ENCODE peak calls at places on chromosome 3, in eight cellular contexts. One of them, this sample, is unnamed.

GRCh38 chr3:142987707-142988106 is 13.7 kb upstream of the U2SURP start:
- DNase-seq in GM12878: no peak
- DNase-seq in HCT116: no peak
- DNase-seq in HepG2: no peak
- DNase-seq in SK-N-SH: no peak
- DNase-seq in H1: no peak
- DNase-seq in GM23338: peak; percentile 36
- DNase-seq in K562: no peak
- DNase-seq in this sample: no peak

GRCh38 chr3:46401579-46401978 is 5.3 kb downstream of the CCR5AS start:
- DNase-seq in GM12878: no peak
- DNase-seq in HCT116: no peak
- DNase-seq in HepG2: no peak
- DNase-seq in SK-N-SH: no peak
- DNase-seq in H1: no peak
- DNase-seq in GM23338: no peak
- DNase-seq in K562: no peak
- DNase-seq in this sample: no peak

GRCh38 chr3:37823189-37823588 is 38.5 kb upstream of the CTDSPL start:
- DNase-seq in GM12878: no peak
- DNase-seq in HCT116: no peak
- DNase-seq in HepG2: no peak
- DNase-seq in SK-N-SH: no peak
- DNase-seq in H1: no peak
- DNase-seq in GM23338: no peak
- DNase-seq in K562: no peak
- DNase-seq in this sample: no peak

GRCh38 chr3:8709801-8710524 is 23.6 kb upstream of the CAV3 start:
- DNase-seq in GM12878: no peak
- DNase-seq in HCT116: no peak
- DNase-seq in HepG2: peak; percentile 10
- DNase-seq in SK-N-SH: no peak
- DNase-seq in H1: no peak
- DNase-seq in GM23338: no peak
- DNase-seq in K562: no peak
- DNase-seq in this sample: no peak

GRCh38 chr3:54968546-54969172 is 40.8 kb upstream of the LRTM1 start:
- DNase-seq in GM12878: no peak
- DNase-seq in HCT116: no peak
- DNase-seq in HepG2: no peak
- DNase-seq in SK-N-SH: no peak
- DNase-seq in H1: no peak
- DNase-seq in GM23338: no peak
- DNase-seq in K562: no peak
- DNase-seq in this sample: no peak

GRCh38 chr3:123716421-123716820 is 131.6 kb upstream of the HACD2 start:
- DNase-seq in GM12878: no peak
- DNase-seq in HCT116: no peak
- DNase-seq in HepG2: no peak
- DNase-seq in SK-N-SH: no peak
- DNase-seq in H1: no peak
- DNase-seq in GM23338: no peak
- DNase-seq in K562: no peak
- DNase-seq in this sample: no peak

GRCh38 chr3:138845071-138845685 is 10.4 kb upstream of the PIK3CB start:
- DNase-seq in GM12878: no peak
- DNase-seq in HCT116: no peak
- DNase-seq in HepG2: no peak
- DNase-seq in SK-N-SH: no peak
- DNase-seq in H1: no peak
- DNase-seq in GM23338: peak; percentile 77
- DNase-seq in K562: no peak
- DNase-seq in this sample: peak; percentile 46

GRCh38 chr3:53171827-53172505 is 11.0 kb downstream of the PRKCD start:
- DNase-seq in GM12878: no peak
- DNase-seq in HCT116: no peak
- DNase-seq in HepG2: no peak
- DNase-seq in SK-N-SH: no peak
- DNase-seq in H1: no peak
- DNase-seq in GM23338: peak; percentile 55
- DNase-seq in K562: no peak
- DNase-seq in this sample: no peak

GRCh38 chr3:139123377-139124095 is 78.8 kb upstream of the PRR23C start:
- DNase-seq in GM12878: no peak
- DNase-seq in HCT116: no peak
- DNase-seq in HepG2: no peak
- DNase-seq in SK-N-SH: no peak
- DNase-seq in H1: peak; percentile 35
- DNase-seq in GM23338: no peak
- DNase-seq in K562: no peak
- DNase-seq in this sample: no peak

GRCh38 chr3:171066216-171066615 is 39.7 kb upstream of the SLC2A2 start:
- DNase-seq in GM12878: no peak
- DNase-seq in HCT116: no peak
- DNase-seq in HepG2: no peak
- DNase-seq in SK-N-SH: no peak
- DNase-seq in H1: no peak
- DNase-seq in GM23338: no peak
- DNase-seq in K562: no peak
- DNase-seq in this sample: no peak

GRCh38 chr3:120227710-120228347 is 57.2 kb downstream of the GPR156 start:
- DNase-seq in GM12878: no peak
- DNase-seq in HCT116: no peak
- DNase-seq in HepG2: no peak
- DNase-seq in SK-N-SH: no peak
- DNase-seq in H1: no peak
- DNase-seq in GM23338: peak; percentile 25
- DNase-seq in K562: no peak
- DNase-seq in this sample: no peak

GRCh38 chr3:141410408-141410807 is 42.1 kb downstream of the ZBTB38 start:
- DNase-seq in GM12878: no peak
- DNase-seq in HCT116: no peak
- DNase-seq in HepG2: no peak
- DNase-seq in SK-N-SH: no peak
- DNase-seq in H1: no peak
- DNase-seq in GM23338: no peak
- DNase-seq in K562: peak; percentile 50
- DNase-seq in this sample: no peak

GRCh38 chr3:169008772-169009358 is 654.6 kb downstream of the MECOM start:
- DNase-seq in GM12878: no peak
- DNase-seq in HCT116: no peak
- DNase-seq in HepG2: no peak
- DNase-seq in SK-N-SH: no peak
- DNase-seq in H1: no peak
- DNase-seq in GM23338: peak; percentile 34
- DNase-seq in K562: no peak
- DNase-seq in this sample: no peak

GRCh38 chr3:51269466-51269865 is 115.6 kb upstream of the MANF start:
- DNase-seq in GM12878: no peak
- DNase-seq in HCT116: no peak
- DNase-seq in HepG2: no peak
- DNase-seq in SK-N-SH: no peak
- DNase-seq in H1: no peak
- DNase-seq in GM23338: no peak
- DNase-seq in K562: no peak
- DNase-seq in this sample: no peak

GRCh38 chr3:42166662-42167300 is 75.6 kb downstream of the TRAK1 start:
- DNase-seq in GM12878: no peak
- DNase-seq in HCT116: no peak
- DNase-seq in HepG2: no peak
- DNase-seq in SK-N-SH: peak; percentile 54
- DNase-seq in H1: no peak
- DNase-seq in GM23338: no peak
- DNase-seq in K562: peak; percentile 21
- DNase-seq in this sample: no peak

GRCh38 chr3:153555919-153556318 is 393.9 kb downstream of the RAP2B start:
- DNase-seq in GM12878: no peak
- DNase-seq in HCT116: no peak
- DNase-seq in HepG2: no peak
- DNase-seq in SK-N-SH: no peak
- DNase-seq in H1: no peak
- DNase-seq in GM23338: no peak
- DNase-seq in K562: no peak
- DNase-seq in this sample: no peak
- H4K20me1 ChIP-seq in GM12878: no peaks in the 10 kb centered on the region
- H4K20me1 ChIP-seq in HCT116: no peaks in the 10 kb centered on the region
- H4K20me1 ChIP-seq in HepG2: no peaks in the 10 kb centered on the region
- H4K20me1 ChIP-seq in SK-N-SH: no peaks in the 10 kb centered on the region
- H4K20me1 ChIP-seq in H1: no peaks in the 10 kb centered on the region
- H4K20me1 ChIP-seq in GM23338: no peaks in the 10 kb centered on the region
- H4K20me1 ChIP-seq in K562: no peaks in the 10 kb centered on the region
- H4K20me1 ChIP-seq in this sample: no peaks in the 10 kb centered on the region

GRCh38 chr3:198079771-198080520 is 119.9 kb downstream of the LMLN start:
- DNase-seq in GM12878: no peak
- DNase-seq in HCT116: peak; percentile 50
- DNase-seq in HepG2: no peak
- DNase-seq in SK-N-SH: no peak
- DNase-seq in H1: no peak
- DNase-seq in GM23338: peak; percentile 63
- DNase-seq in K562: peak; percentile 78
- DNase-seq in this sample: no peak
- H2AFZ ChIP-seq in GM12878: no peak overlapping the region
- H2AFZ ChIP-seq in HCT116: peak overlapping the region; percentile 71
- H2AFZ ChIP-seq in HepG2: no peak overlapping the region
- H2AFZ ChIP-seq in SK-N-SH: peak overlapping the region; percentile 88
- H2AFZ ChIP-seq in H1: no peak overlapping the region
- H2AFZ ChIP-seq in GM23338: peak overlapping the region; percentile 91
- H2AFZ ChIP-seq in K562: peak overlapping the region; percentile 88
- H2AFZ ChIP-seq in this sample: peak overlapping the region; percentile 73

GRCh38 chr3:159839561-159840379 is 148.9 kb upstream of the IL12A start:
- DNase-seq in GM12878: no peak
- DNase-seq in HCT116: no peak
- DNase-seq in HepG2: no peak
- DNase-seq in SK-N-SH: peak; percentile 81
- DNase-seq in H1: peak; percentile 76
- DNase-seq in GM23338: peak; percentile 86
- DNase-seq in K562: no peak
- DNase-seq in this sample: no peak

GRCh38 chr3:159841766-159842165 is 146.9 kb upstream of the IL12A start:
- DNase-seq in GM12878: no peak
- DNase-seq in HCT116: no peak
- DNase-seq in HepG2: no peak
- DNase-seq in SK-N-SH: no peak
- DNase-seq in H1: no peak
- DNase-seq in GM23338: no peak
- DNase-seq in K562: no peak
- DNase-seq in this sample: no peak

GRCh38 chr3:159838936-159839335 is 149.7 kb upstream of the IL12A start:
- DNase-seq in GM12878: no peak
- DNase-seq in HCT116: no peak
- DNase-seq in HepG2: no peak
- DNase-seq in SK-N-SH: no peak
- DNase-seq in H1: no peak
- DNase-seq in GM23338: no peak
- DNase-seq in K562: no peak
- DNase-seq in this sample: peak; percentile 70

GRCh38 chr3:159837725-159838124 is 150.9 kb upstream of the IL12A start:
- DNase-seq in GM12878: no peak
- DNase-seq in HCT116: no peak
- DNase-seq in HepG2: no peak
- DNase-seq in SK-N-SH: no peak
- DNase-seq in H1: no peak
- DNase-seq in GM23338: no peak
- DNase-seq in K562: no peak
- DNase-seq in this sample: no peak

GRCh38 chr3:159840900-159841299 is 147.7 kb upstream of the IL12A start:
- DNase-seq in GM12878: no peak
- DNase-seq in HCT116: no peak
- DNase-seq in HepG2: no peak
- DNase-seq in SK-N-SH: no peak
- DNase-seq in H1: no peak
- DNase-seq in GM23338: no peak
- DNase-seq in K562: no peak
- DNase-seq in this sample: no peak
- TF ChIP-seq POLR2AphosphoS5 in GM12878: no peak
- TF ChIP-seq POLR2AphosphoS5 in HCT116: no peak
- TF ChIP-seq POLR2AphosphoS5 in HepG2: no peak
- TF ChIP-seq POLR2AphosphoS5 in SK-N-SH: no peak
- TF ChIP-seq POLR2AphosphoS5 in H1: no peak
- TF ChIP-seq POLR2AphosphoS5 in GM23338: no peak
- TF ChIP-seq POLR2AphosphoS5 in K562: no peak
- TF ChIP-seq POLR2AphosphoS5 in this sample: no peak

GRCh38 chr3:181683563-181683962 is 28.2 kb upstream of the SOX2 start:
- DNase-seq in GM12878: no peak
- DNase-seq in HCT116: no peak
- DNase-seq in HepG2: no peak
- DNase-seq in SK-N-SH: no peak
- DNase-seq in H1: no peak
- DNase-seq in GM23338: no peak
- DNase-seq in K562: no peak
- DNase-seq in this sample: no peak
- H4K20me1 ChIP-seq in GM12878: no peaks in the 10 kb centered on the region
- H4K20me1 ChIP-seq in HCT116: no peaks in the 10 kb centered on the region
- H4K20me1 ChIP-seq in HepG2: no peaks in the 10 kb centered on the region
- H4K20me1 ChIP-seq in SK-N-SH: no peaks in the 10 kb centered on the region
- H4K20me1 ChIP-seq in H1: no peaks in the 10 kb centered on the region
- H4K20me1 ChIP-seq in GM23338: no peaks in the 10 kb centered on the region
- H4K20me1 ChIP-seq in K562: no peaks in the 10 kb centered on the region
- H4K20me1 ChIP-seq in this sample: no peaks in the 10 kb centered on the region

DNA sequence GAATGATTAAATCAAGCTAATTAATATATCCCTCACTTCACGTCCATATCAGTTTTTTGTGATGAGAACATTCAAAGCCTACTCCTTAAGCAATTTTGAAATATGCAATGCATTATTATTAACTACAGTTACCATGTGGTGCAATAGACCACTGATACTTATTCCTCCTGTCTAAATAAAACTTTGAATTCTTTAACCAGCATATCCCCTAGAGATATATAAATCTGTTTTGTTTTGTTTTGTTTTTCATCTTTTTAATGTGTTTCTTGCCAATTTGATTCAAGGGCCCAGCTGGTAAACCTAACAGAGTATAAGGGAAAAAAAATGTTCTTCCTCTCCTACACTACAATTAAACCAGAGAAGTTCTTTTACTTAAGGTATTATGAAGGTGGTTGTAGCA is 524.2 kb downstream of the NAALADL2 start:
- DNase-seq in GM12878: no peak
- DNase-seq in HCT116: no peak
- DNase-seq in HepG2: no peak
- DNase-seq in SK-N-SH: no peak
- DNase-seq in H1: no peak
- DNase-seq in GM23338: no peak
- DNase-seq in K562: no peak
- DNase-seq in this sample: no peak
- H2AFZ ChIP-seq in GM12878: no peak overlapping the region
- H2AFZ ChIP-seq in HCT116: no peak overlapping the region
- H2AFZ ChIP-seq in HepG2: no peak overlapping the region
- H2AFZ ChIP-seq in SK-N-SH: no peak overlapping the region
- H2AFZ ChIP-seq in H1: no peak overlapping the region
- H2AFZ ChIP-seq in GM23338: no peak overlapping the region
- H2AFZ ChIP-seq in K562: no peak overlapping the region
- H2AFZ ChIP-seq in this sample: no peak overlapping the region

This sample was measured in endothelial cell of umbilical vein.